ENCODE peak calls at places on chromosomes 12 and 14, in ten cellular contexts. Z is mammary epithelial cell; M is colonic mucosa; I is aorta; A is GM12878; R is mucosa of descending colon; L is CD8-positive, alpha-beta T cell; N is ascending aorta; F is stomach; P is lower lobe of right lung. E is an unnamed sample. For H3K9me3, the result is how much of the 10 kb centered on the place peaks cover.

GRCh38 chr12:51482808-51483532 is 58.3 kb downstream of the SLC4A8 start:
- DNase-seq in Z (no peak), M (no peak), I (no peak), A (no peak), R (no peak), L (peak), N (no peak), F (no peak), P (no peak), E (peak)

GRCh38 chr12:20142956-20143355 is 225.4 kb upstream of the PDE3A start:
- DNase-seq in Z (no peak), M (no peak), I (no peak), A (no peak), R (no peak), L (no peak), N (no peak), F (no peak), P (no peak), E (no peak)

GRCh38 chr12:6554990-6555691 is 701 bp downstream of the IFFO1 start:
- DNase-seq in Z (no peak), M (no peak), I (peak), A (no peak), R (peak), L (no peak), N (peak), F (no peak), P (no peak), E (no peak)

GRCh38 chr12:9760699-9761406 is at the start of gene CD69:
- DNase-seq in Z (peak), M (peak), I (no peak), A (peak), R (no peak), L (peak), N (no peak), F (peak), P (no peak), E (peak)

GRCh38 chr12:80766897-80767296 is 50.2 kb downstream of the MYF5 start:
- DNase-seq in Z (no peak), M (no peak), I (no peak), A (peak), R (no peak), L (no peak), N (no peak), F (no peak), P (no peak), E (no peak)

GRCh38 chr14:71415404-71415690 is 508.1 kb downstream of the PCNX1 start:
- DNase-seq in Z (no peak), M (no peak), I (no peak), A (no peak), R (no peak), L (no peak), N (no peak), F (no peak), P (no peak), E (no peak)

GRCh38 chr12:122851820-122852219 is 16.6 kb downstream of the HIP1R start:
- DNase-seq in Z (peak), M (no peak), I (peak), A (no peak), R (peak), L (no peak), N (peak), F (no peak), P (no peak), E (no peak)

GRCh38 chr12:121800694-121801600 is 2.9 kb upstream of the SETD1B start:
- DNase-seq in Z (peak), M (peak), I (peak), A (no peak), R (peak), L (peak), N (peak), F (peak), P (peak), E (peak)

GRCh38 chr12:110733089-110733715 is 9.5 kb downstream of the PPP1CC start:
- DNase-seq in Z (peak), M (no peak), I (no peak), A (no peak), R (no peak), L (no peak), N (no peak), F (no peak), P (no peak), E (no peak)

GRCh38 chr12:10211101-10211974 is 1.3 kb upstream of the GABARAPL1 start:
- DNase-seq in Z (no peak), M (no peak), I (no peak), A (no peak), R (no peak), L (no peak), N (no peak), F (no peak), P (peak), E (no peak)

GRCh38 chr12:63226792-63227463 is 75.9 kb upstream of the AVPR1A start:
- DNase-seq in Z (no peak), M (no peak), I (no peak), A (no peak), R (no peak), L (no peak), N (no peak), F (no peak), P (no peak), E (no peak)

GRCh38 chr12:43696154-43696553 is 62.4 kb downstream of the PUS7L start:
- DNase-seq in Z (no peak), M (no peak), I (no peak), A (no peak), R (no peak), L (no peak), N (no peak), F (no peak), P (no peak), E (no peak)

GRCh38 chr12:111748195-111748803 is 18.4 kb upstream of the ALDH2 start:
- DNase-seq in Z (no peak), M (no peak), I (no peak), A (no peak), R (no peak), L (no peak), N (no peak), F (no peak), P (no peak), E (no peak)

GRCh38 chr12:114355389-114356088 is 50.4 kb downstream of the TBX5 start:
- DNase-seq in Z (no peak), M (no peak), I (no peak), A (no peak), R (no peak), L (no peak), N (no peak), F (no peak), P (no peak), E (no peak)

GRCh38 chr12:3152013-3152412 is 74.8 kb downstream of the TSPAN9 start:
- DNase-seq in Z (no peak), M (no peak), I (peak), A (no peak), R (no peak), L (no peak), N (peak), F (no peak), P (no peak), E (no peak)

GRCh38 chr12:127416796-127417195 is 850.2 kb upstream of the TMEM132C start:
- DNase-seq in Z (peak), M (no peak), I (no peak), A (no peak), R (no peak), L (no peak), N (no peak), F (no peak), P (no peak), E (no peak)

GRCh38 chr12:6769003-6769389 is 2.8 kb downstream of the PTMS start:
- DNase-seq in Z (no peak), M (peak), I (no peak), A (no peak), R (peak), L (no peak), N (no peak), F (no peak), P (no peak), E (no peak)

GRCh38 chr12:84134797-84135366 is 777.7 kb downstream of the SLC6A15 start:
- DNase-seq in Z (no peak), M (no peak), I (no peak), A (no peak), R (no peak), L (no peak), N (no peak), F (no peak), P (no peak), E (no peak)

GRCh38 chr14:69041783-69042182 is 62.7 kb upstream of the ACTN1 start:
- DNase-seq in Z (no peak), M (no peak), I (no peak), A (no peak), R (no peak), L (no peak), N (no peak), F (no peak), P (no peak), E (no peak)

GRCh38 chr14:34665785-34666425 is 36.0 kb upstream of the SNX6 start:
- DNase-seq in Z (peak), M (peak), I (peak), A (no peak), R (no peak), L (peak), N (peak), F (no peak), P (no peak), E (peak)

GRCh38 chr14:94592457-94592856 is 11.2 kb downstream of the SERPINA5 start:
- DNase-seq in Z (no peak), M (no peak), I (no peak), A (no peak), R (no peak), L (no peak), N (no peak), F (no peak), P (no peak), E (no peak)

GRCh38 chr12:72433298-72433697 is 161.1 kb downstream of the TRHDE start:
- DNase-seq in Z (no peak), M (peak), I (no peak), A (no peak), R (no peak), L (no peak), N (no peak), F (no peak), P (no peak), E (no peak)

GRCh38 chr14:84064756-84065155 is 1465.2 kb upstream of the FLRT2 start:
- DNase-seq in Z (no peak), M (no peak), I (no peak), A (no peak), R (no peak), L (no peak), N (no peak), F (no peak), P (no peak), E (no peak)

GRCh38 chr14:25756880-25757279 is 706.9 kb upstream of the STXBP6 start:
- DNase-seq in Z (no peak), M (no peak), I (no peak), A (no peak), R (no peak), L (no peak), N (no peak), F (no peak), P (no peak), E (no peak)
- H3K9me3 ChIP-seq in Z (under half), M (under half), I (under half), A (under half), R (under half), L (under half), N (under half), F (under half), P (under half), E (under half)

GRCh38 chr14:36504805-36505192 is 15.2 kb downstream of the NKX2-1 start:
- DNase-seq in Z (no peak), M (no peak), I (no peak), A (no peak), R (no peak), L (no peak), N (no peak), F (no peak), P (no peak), E (no peak)
- H3K9me3 ChIP-seq in Z (under half), M (under half), I (under half), A (under half), R (under half), L (under half), N (under half), F (under half), P (under half), E (under half)

DNA sequence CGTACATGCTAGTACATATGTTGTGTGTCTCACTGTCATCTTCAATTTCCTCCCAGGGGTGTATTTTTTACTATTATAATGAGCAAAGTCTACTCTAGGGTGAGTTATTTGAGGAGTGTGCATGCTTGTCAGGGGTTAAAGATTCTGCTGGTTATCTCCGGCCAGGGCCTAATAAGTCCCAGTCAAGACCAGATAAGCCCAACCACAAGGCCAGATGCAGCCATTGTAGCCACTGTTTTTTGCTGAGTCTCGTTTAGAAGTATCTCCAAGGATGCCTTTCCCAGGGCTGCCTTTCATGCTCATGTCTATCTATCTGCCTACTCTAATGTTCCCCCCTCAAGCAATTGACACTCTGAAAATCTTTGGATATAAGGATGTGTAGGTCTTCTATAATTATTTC is 300.5 kb downstream of the IPO8 start:
- DNase-seq in Z (no peak), M (no peak), I (no peak), A (no peak), R (no peak), L (no peak), N (no peak), F (no peak), P (no peak), E (no peak)
- H3K9me3 ChIP-seq in Z (under half), M (under half), I (under half), A (under half), R (half or more), L (under half), N (under half), F (under half), P (under half), E (under half)

GRCh38 chr12:93851245-93851665 is 174.1 kb downstream of the CRADD start:
- DNase-seq in Z (no peak), M (peak), I (no peak), A (no peak), R (no peak), L (peak), N (no peak), F (no peak), P (no peak), E (no peak)
- H3K9me3 ChIP-seq in Z (under half), M (under half), I (under half), A (under half), R (under half), L (under half), N (under half), F (under half), P (under half), E (under half)

GRCh38 chr14:100807496-100807895 is 18.4 kb upstream of the MEG3 start:
- DNase-seq in Z (no peak), M (no peak), I (peak), A (no peak), R (no peak), L (no peak), N (no peak), F (no peak), P (no peak), E (no peak)
- H3K9me3 ChIP-seq in Z (under half), M (under half), I (under half), A (under half), R (under half), L (under half), N (under half), F (under half), P (under half), E (under half)

DNA sequence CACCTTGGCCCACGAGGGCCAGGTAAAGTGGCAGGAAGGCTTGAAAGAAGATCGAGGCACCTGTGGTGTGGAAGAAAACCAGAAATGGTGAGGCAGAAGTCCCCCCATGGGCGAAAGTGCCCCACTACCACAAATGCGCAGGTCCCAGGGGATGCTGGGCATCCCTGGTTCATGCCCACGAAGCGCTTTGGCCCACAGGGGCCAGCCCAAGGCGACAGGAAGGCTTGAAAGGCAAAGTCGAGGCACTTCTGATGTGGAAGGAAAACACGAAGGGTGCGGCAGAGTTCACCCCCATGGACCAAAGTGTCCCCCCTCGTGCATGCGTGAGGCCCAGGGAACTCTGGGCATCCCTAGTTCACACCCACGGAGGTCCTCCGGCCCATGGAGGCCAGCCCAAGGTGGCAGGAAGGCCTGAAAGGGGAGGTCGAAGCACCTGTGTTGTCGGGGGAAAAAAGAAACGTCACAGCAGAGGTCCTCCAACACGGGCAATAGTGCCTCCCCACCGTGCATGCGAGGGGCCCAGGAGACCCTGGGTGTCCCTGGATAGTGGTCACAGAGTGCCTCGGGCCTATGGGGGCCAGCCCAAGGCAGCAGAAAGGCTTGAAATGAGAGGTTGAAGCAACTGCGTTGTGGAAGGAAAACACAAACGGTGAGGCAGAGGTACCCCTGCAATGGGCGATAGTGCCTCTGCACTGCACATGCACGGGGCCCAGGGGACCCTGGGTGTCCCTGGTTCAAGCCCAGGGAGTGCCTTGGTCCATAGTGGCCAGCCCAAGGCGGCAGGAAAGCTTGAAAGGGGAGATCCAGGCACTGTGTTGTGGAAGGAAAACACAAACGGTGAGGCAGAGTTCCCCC is 373.9 kb downstream of the ALG10 start:
- DNase-seq in Z (no peak), M (peak), I (peak), A (no peak), R (peak), L (peak), N (peak), F (peak), P (peak), E (no peak)
- H3K9me3 ChIP-seq in Z (half or more), M (under half), I (under half), A (under half), R (half or more), L (under half), N (under half), F (half or more), P (under half), E (under half)

DNA sequence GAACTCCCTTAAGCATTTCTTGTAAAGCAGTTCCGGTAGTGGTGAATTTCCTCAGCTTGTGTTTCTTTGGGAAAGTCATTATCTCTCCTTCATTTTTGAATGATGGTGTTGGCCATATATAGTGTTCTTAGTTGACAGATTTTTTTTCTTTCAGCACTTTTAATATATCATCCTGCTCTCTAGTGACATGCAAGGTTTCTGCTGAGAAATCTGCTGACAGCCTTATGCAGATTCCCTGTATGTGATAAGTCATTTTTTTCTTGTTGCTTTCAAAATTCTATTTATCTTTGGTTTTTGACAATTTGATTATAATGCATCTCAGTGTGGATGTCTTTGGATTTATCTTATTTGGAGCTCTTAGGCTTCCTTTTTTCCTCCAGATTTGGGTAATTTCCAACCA is 135.7 kb downstream of the PTPRO start:
- DNase-seq in Z (no peak), M (no peak), I (no peak), A (no peak), R (no peak), L (no peak), N (no peak), F (no peak), P (no peak), E (no peak)
- H3K9me3 ChIP-seq in Z (under half), M (under half), I (under half), A (under half), R (under half), L (under half), N (under half), F (under half), P (under half), E (under half)

DNA sequence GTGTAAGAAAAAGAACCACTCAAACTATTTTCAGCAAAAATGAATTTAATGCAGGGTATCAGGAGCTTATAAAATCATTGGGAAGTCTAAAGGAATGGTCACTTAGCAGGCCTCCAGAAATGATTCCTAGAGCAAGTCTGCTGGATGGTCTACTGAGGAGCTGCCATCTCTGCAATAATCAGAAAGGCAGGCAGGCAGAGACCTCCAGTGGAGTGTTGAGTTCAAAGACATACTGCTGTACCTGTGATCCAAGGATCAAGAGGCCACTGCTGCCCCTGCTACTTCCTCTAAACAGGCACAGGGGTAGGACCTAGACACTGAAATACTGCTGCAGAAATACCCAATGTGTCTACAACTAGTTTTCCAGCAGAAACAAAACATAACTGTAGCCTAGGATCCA is 14.5 kb upstream of the KICS2 start:
- DNase-seq in Z (no peak), M (no peak), I (no peak), A (no peak), R (no peak), L (no peak), N (no peak), F (no peak), P (no peak), E (no peak)
- H3K9me3 ChIP-seq in Z (under half), M (under half), I (under half), A (under half), R (under half), L (under half), N (under half), F (under half), P (under half), E (under half)

DNA sequence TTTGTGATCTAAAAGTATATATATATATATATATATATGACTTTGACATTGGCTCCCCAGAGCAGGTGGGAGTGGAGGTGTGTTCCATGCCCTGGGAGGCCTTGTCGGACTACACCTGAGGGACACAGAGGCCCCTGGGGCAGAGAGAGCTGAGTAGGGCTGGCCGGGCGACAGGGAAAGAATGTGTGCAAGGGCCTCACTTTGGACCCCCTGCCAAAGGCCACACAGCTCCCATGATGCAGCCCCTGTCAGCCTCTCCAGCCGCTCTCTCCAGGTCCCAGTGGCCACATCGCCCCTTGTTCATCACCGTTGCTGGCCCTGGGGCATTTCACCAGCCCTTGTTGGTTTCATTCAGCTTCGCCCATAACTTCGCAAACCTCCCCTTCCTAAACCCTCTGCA is 123.9 kb downstream of the BCL11B start:
- DNase-seq in Z (no peak), M (no peak), I (no peak), A (no peak), R (no peak), L (no peak), N (no peak), F (peak), P (no peak), E (no peak)
- H3K9me3 ChIP-seq in Z (under half), M (under half), I (under half), A (under half), R (under half), L (under half), N (under half), F (under half), P (under half), E (under half)

E was measured in CD4-positive, alpha-beta T cell.